ENCODE peak calls at places on chromosome 19, in five cellular contexts. I is cardiac muscle cell, Q is ascending aorta, F is heart right ventricle, M is thyroid gland. T is an unnamed sample. For H3K4me1, the result is how much of the 10 kb centered on the place peaks cover.

GRCh38 chr19:57769345-57770131 is at the start of gene ZNF586:
- DNase-seq in I (peak), Q (peak), F (peak), M (peak), T (peak)

GRCh38 chr19:51327066-51327985 is 14.6 kb downstream of the VSIG10L start:
- DNase-seq in I (peak), Q (no peak), F (no peak), M (no peak), T (no peak)

GRCh38 chr19:33437351-33438015 is 64.0 kb downstream of the CEBPG start:
- DNase-seq in I (no peak), Q (no peak), F (no peak), M (no peak), T (peak)

GRCh38 chr19:44807162-44807561 is 1.7 kb upstream of the BCAM start:
- DNase-seq in I (no peak), Q (no peak), F (no peak), M (peak), T (no peak)

GRCh38 chr19:53101518-53101917 is 1.7 kb downstream of the ZNF160 start:
- DNase-seq in I (no peak), Q (no peak), F (no peak), M (no peak), T (no peak)

GRCh38 chr19:41646589-41647204 is 19.8 kb upstream of the CEACAM4 start:
- DNase-seq in I (no peak), Q (no peak), F (no peak), M (no peak), T (peak)

GRCh38 chr19:35911790-35912189 is 3.7 kb upstream of the TYROBP start:
- DNase-seq in I (no peak), Q (no peak), F (no peak), M (peak), T (no peak)

GRCh38 chr19:35459414-35460082 is 11.5 kb downstream of the FFAR2 start:
- DNase-seq in I (no peak), Q (no peak), F (peak), M (peak), T (no peak)

GRCh38 chr19:38221919-38222828 is 1.8 kb downstream of the DPF1 start:
- DNase-seq in I (no peak), Q (no peak), F (no peak), M (no peak), T (no peak)

GRCh38 chr19:52492201-52492960 is 35.1 kb upstream of the ZNF808 start:
- DNase-seq in I (peak), Q (no peak), F (no peak), M (peak), T (no peak)

GRCh38 chr19:33804021-33804799 is 7.5 kb downstream of the KCTD15 start:
- DNase-seq in I (no peak), Q (peak), F (peak), M (peak), T (no peak)

GRCh38 chr19:55442372-55443044 is 592 bp downstream of the SHISA7 start:
- DNase-seq in I (no peak), Q (no peak), F (no peak), M (no peak), T (no peak)

GRCh38 chr19:38904463-38905185 is 4.9 kb downstream of the NFKBIB start:
- DNase-seq in I (no peak), Q (no peak), F (no peak), M (no peak), T (no peak)

GRCh38 chr19:41299755-41300089 is 10.2 kb upstream of the CCDC97 start:
- DNase-seq in I (peak), Q (peak), F (peak), M (peak), T (no peak)

GRCh38 chr19:33310606-33311325 is 8.4 kb upstream of the CEBPA start:
- DNase-seq in I (no peak), Q (no peak), F (no peak), M (peak), T (no peak)

GRCh38 chr19:1211494-1212234 is 6.1 kb downstream of the STK11 start:
- DNase-seq in I (no peak), Q (no peak), F (peak), M (no peak), T (no peak)
- H3K4me1 ChIP-seq in I (under half), Q (half or more), F (half or more), M (under half), T (under half)

GRCh38 chr19:17539288-17540117 is 15.9 kb upstream of the COLGALT1 start:
- DNase-seq in I (peak), Q (peak), F (peak), M (peak), T (peak)
- TF ChIP-seq CTCF in I (peak), Q (no peak), F (peak), M (no peak), T (no peak)

GRCh38 chr19:11374449-11375142 is at the start of gene SWSAP1:
- DNase-seq in I (peak), Q (peak), F (peak), M (peak), T (peak)
- H3K4me3 ChIP-seq in I (peak), Q (peak), F (peak), M (peak), T (peak)

GRCh38 chr19:12939292-12939606 is 840 bp downstream of the CALR start:
- DNase-seq in I (no peak), Q (no peak), F (no peak), M (peak), T (no peak)
- H3K4me1 ChIP-seq in I (under half), Q (under half), F (under half), M (under half), T (under half)

DNA sequence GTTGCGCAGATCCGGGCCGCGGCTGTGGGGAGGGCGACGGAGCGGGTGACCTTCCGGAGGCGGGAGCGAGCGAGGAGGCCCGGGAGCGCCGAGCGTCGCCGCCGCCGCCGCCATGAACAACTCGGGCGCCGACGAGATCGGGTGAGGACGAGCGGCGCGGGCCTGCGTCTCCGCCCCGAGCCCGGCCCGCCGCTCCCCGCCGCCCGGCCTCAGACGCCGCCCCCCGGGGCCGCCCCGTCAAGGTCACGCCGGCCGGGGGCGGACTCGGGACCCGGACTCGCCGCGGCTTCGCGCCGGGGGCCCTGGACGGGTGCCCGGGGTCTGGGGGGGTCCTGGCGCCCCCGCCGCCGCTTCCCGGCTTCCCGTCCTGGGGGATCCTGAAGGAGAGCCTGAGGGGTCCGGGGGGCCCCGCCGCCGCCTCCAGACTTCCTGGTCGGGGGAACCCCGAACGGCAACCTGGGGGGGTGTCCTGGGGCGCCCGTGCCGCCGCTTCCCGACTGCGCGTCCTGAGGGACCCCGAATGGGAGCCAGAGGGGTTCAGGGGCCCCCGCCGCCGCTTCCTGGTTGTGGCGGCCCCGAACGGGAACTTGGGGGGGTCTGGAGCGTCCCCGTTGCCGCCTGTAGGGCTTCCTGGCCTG is 395 bp downstream of the DAZAP1 start:
- DNase-seq in I (peak), Q (no peak), F (no peak), M (no peak), T (no peak)
- TF ChIP-seq CTCF in I (no peak), Q (no peak), F (no peak), M (no peak), T (no peak)

DNA sequence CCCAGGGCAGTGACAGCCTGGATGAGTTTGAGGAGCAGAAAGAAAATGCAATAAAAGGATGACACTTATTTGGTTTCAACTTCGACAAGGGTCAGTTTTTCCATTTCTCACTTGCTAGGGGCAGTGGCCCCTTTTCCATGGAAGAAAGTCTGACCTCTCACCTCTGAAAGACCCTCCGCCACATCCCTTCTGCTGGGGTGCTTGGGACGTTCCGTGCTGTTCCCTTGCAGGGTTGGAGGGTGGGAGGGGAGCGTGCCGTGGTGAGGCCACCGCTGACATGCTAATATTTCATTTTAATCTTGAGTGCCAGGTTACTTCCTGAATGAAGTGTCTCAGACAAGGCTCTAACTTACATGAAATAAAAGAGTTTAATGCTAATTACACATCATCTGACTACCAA is 5.2 kb upstream of the ZNF536 start:
- DNase-seq in I (no peak), Q (no peak), F (no peak), M (no peak), T (no peak)
- H3K4me3 ChIP-seq in I (no peak), Q (no peak), F (no peak), M (no peak), T (no peak)

DNA sequence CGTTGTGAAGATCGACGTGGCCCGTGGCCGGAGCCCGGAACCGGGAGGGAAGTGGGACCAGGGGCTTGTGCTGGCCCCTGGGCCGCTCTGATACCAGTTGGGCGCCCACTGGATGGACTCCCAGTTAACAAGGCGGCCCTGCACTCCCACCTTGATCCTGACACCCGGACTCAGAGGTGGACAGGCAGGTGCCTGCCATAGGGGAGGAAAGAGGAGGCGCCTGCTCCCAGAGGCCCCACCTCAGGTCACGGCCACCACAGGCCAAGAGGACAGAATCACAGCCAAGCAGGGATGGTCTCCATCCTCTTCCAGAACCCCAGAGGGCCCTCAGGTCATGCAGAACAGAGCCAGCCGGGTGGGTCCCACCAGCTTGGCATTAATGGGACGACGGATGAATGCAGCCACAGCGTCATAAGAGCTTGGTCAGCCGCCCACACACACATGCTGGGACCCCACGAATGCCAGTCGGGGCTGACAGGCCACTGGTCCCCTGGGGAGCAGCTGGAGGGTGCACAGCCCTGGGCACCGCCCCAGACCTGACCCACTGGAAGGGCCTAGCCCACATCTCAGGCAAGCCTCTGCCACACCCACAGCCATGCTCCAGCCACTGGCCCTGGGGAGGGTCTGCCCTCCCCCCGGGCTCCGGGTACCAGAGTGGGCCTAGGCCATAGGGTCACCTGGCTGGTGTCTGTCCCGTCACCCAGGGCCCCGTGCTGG is 9.6 kb upstream of the KLF16 start:
- DNase-seq in I (no peak), Q (no peak), F (no peak), M (no peak), T (no peak)
- H3K4me1 ChIP-seq in I (under half), Q (under half), F (under half), M (under half), T (under half)

T was measured in BE2C.